ENCODE peak calls at places on chromosomes 12 and 14, in ten cellular contexts. J, Y, U, Q, A, G, N, P, W and V are unnamed samples.

GRCh38 chr12:32083489-32083888 is 23.2 kb upstream of the BICD1 start:
- DNase-seq in J (no peak), Y (no peak), U (peak), Q (no peak), A (no peak), G (no peak), N (no peak), P (no peak), W (no peak), V (peak)

GRCh38 chr14:82710257-82710841 is 1176.7 kb upstream of the SEL1L start:
- DNase-seq in J (peak), Y (peak), U (peak), Q (peak), A (peak), G (peak), N (peak), P (peak), W (no peak), V (peak)

GRCh38 chr12:20030847-20031246 is 337.5 kb upstream of the PDE3A start:
- DNase-seq in J (no peak), Y (peak), U (no peak), Q (no peak), A (no peak), G (no peak), N (no peak), P (no peak), W (no peak), V (no peak)

GRCh38 chr12:116245189-116245588 is 32.3 kb downstream of the MED13L start:
- DNase-seq in J (no peak), Y (no peak), U (no peak), Q (no peak), A (no peak), G (no peak), N (no peak), P (no peak), W (no peak), V (no peak)

GRCh38 chr12:94218244-94218643 is 69.9 kb downstream of the PLXNC1 start:
- DNase-seq in J (no peak), Y (no peak), U (no peak), Q (no peak), A (no peak), G (no peak), N (no peak), P (no peak), W (no peak), V (no peak)

GRCh38 chr12:62899568-62900390 is 35.2 kb downstream of the PPM1H start:
- DNase-seq in J (peak), Y (no peak), U (no peak), Q (no peak), A (no peak), G (no peak), N (no peak), P (no peak), W (no peak), V (no peak)

GRCh38 chr12:57626111-57626928 is 6.7 kb downstream of the B4GALNT1 start:
- DNase-seq in J (no peak), Y (no peak), U (no peak), Q (no peak), A (no peak), G (no peak), N (peak), P (no peak), W (no peak), V (no peak)

GRCh38 chr14:35900741-35901140 is 74.6 kb downstream of the BRMS1L start:
- DNase-seq in J (no peak), Y (no peak), U (no peak), Q (no peak), A (no peak), G (no peak), N (no peak), P (no peak), W (no peak), V (no peak)

GRCh38 chr12:127145929-127146789 is 1120.8 kb upstream of the TMEM132C start:
- DNase-seq in J (no peak), Y (no peak), U (no peak), Q (no peak), A (no peak), G (peak), N (peak), P (peak), W (peak), V (no peak)

GRCh38 chr12:73726881-73727280 is 810.8 kb upstream of the ATXN7L3B start:
- DNase-seq in J (no peak), Y (no peak), U (no peak), Q (no peak), A (no peak), G (no peak), N (no peak), P (no peak), W (no peak), V (no peak)

GRCh38 chr14:100406505-100407131 is 83.5 kb downstream of the SLC25A47 start:
- DNase-seq in J (peak), Y (no peak), U (peak), Q (no peak), A (no peak), G (no peak), N (no peak), P (no peak), W (peak), V (peak)

GRCh38 chr12:6584293-6584692 is 16.2 kb upstream of the NOP2 start:
- DNase-seq in J (no peak), Y (no peak), U (no peak), Q (no peak), A (no peak), G (no peak), N (no peak), P (no peak), W (no peak), V (no peak)

GRCh38 chr12:24573621-24574020 is 375.3 kb downstream of the BCAT1 start:
- DNase-seq in J (peak), Y (no peak), U (no peak), Q (no peak), A (no peak), G (no peak), N (no peak), P (no peak), W (no peak), V (no peak)

GRCh38 chr14:90559811-90560492 is 163.1 kb downstream of the CALM1 start:
- DNase-seq in J (peak), Y (no peak), U (no peak), Q (no peak), A (no peak), G (no peak), N (no peak), P (no peak), W (no peak), V (no peak)

GRCh38 chr14:56715938-56716337 is 94.3 kb downstream of the OTX2 start:
- DNase-seq in J (peak), Y (no peak), U (no peak), Q (no peak), A (no peak), G (no peak), N (no peak), P (no peak), W (no peak), V (no peak)

GRCh38 chr14:74217672-74218448 is 21.4 kb upstream of the VSX2 start:
- DNase-seq in J (peak), Y (peak), U (peak), Q (peak), A (peak), G (peak), N (peak), P (peak), W (peak), V (peak)

GRCh38 chr12:32995623-32996022 is 99.0 kb upstream of the PKP2 start:
- DNase-seq in J (no peak), Y (no peak), U (no peak), Q (no peak), A (no peak), G (no peak), N (no peak), P (no peak), W (no peak), V (peak)

GRCh38 chr12:105013892-105014291 is 27.8 kb downstream of the NOPCHAP1 start:
- DNase-seq in J (peak), Y (no peak), U (peak), Q (no peak), A (no peak), G (no peak), N (no peak), P (no peak), W (no peak), V (no peak)

GRCh38 chr12:6863586-6864321 is 3.6 kb upstream of the TPI1 start:
- DNase-seq in J (no peak), Y (no peak), U (no peak), Q (no peak), A (no peak), G (no peak), N (no peak), P (no peak), W (no peak), V (no peak)

GRCh38 chr14:20612403-20612802 is 21.2 kb upstream of the RNASE12 start:
- DNase-seq in J (no peak), Y (no peak), U (no peak), Q (no peak), A (peak), G (no peak), N (no peak), P (no peak), W (no peak), V (no peak)

GRCh38 chr14:72104011-72104613 is 171.9 kb downstream of the RGS6 start:
- DNase-seq in J (peak), Y (peak), U (peak), Q (peak), A (no peak), G (no peak), N (no peak), P (peak), W (peak), V (peak)

GRCh38 chr12:89825591-89826449 is 117.2 kb upstream of the ATP2B1 start:
- DNase-seq in J (peak), Y (no peak), U (peak), Q (no peak), A (no peak), G (no peak), N (no peak), P (no peak), W (no peak), V (peak)

GRCh38 chr12:116882742-116883141 is 1.5 kb upstream of the HRK start:
- DNase-seq in J (peak), Y (no peak), U (no peak), Q (no peak), A (no peak), G (no peak), N (no peak), P (no peak), W (no peak), V (peak)

GRCh38 chr14:103745424-103745823 is 29.8 kb downstream of the ZFYVE21 start:
- DNase-seq in J (no peak), Y (no peak), U (no peak), Q (no peak), A (no peak), G (no peak), N (no peak), P (no peak), W (no peak), V (no peak)

GRCh38 chr12:105226219-105226618 is 9.8 kb downstream of the APPL2 start:
- DNase-seq in J (no peak), Y (no peak), U (peak), Q (peak), A (no peak), G (no peak), N (peak), P (no peak), W (no peak), V (no peak)

GRCh38 chr14:37329189-37330001 is 131.7 kb downstream of the MIPOL1 start:
- DNase-seq in J (no peak), Y (no peak), U (no peak), Q (no peak), A (no peak), G (no peak), N (no peak), P (no peak), W (no peak), V (peak)

GRCh38 chr12:118098456-118098855 is 5.4 kb downstream of the VSIG10 start:
- DNase-seq in J (peak), Y (no peak), U (no peak), Q (no peak), A (no peak), G (no peak), N (no peak), P (no peak), W (no peak), V (no peak)

GRCh38 chr12:116346222-116346621 is 68.7 kb upstream of the MED13L start:
- DNase-seq in J (no peak), Y (peak), U (no peak), Q (no peak), A (no peak), G (no peak), N (peak), P (peak), W (no peak), V (no peak)

GRCh38 chr12:116236148-116236731 is 41.3 kb downstream of the MED13L start:
- DNase-seq in J (peak), Y (no peak), U (peak), Q (peak), A (peak), G (no peak), N (no peak), P (peak), W (peak), V (peak)

GRCh38 chr12:22164101-22164500 is 118.1 kb downstream of the CMAS start:
- DNase-seq in J (no peak), Y (no peak), U (no peak), Q (no peak), A (no peak), G (no peak), N (no peak), P (no peak), W (no peak), V (no peak)

GRCh38 chr12:10941916-10942607 is 3.0 kb upstream of the TAS2R14 start:
- DNase-seq in J (peak), Y (no peak), U (peak), Q (no peak), A (no peak), G (no peak), N (no peak), P (peak), W (no peak), V (peak)

GRCh38 chr14:97707603-97708002 is 910.4 kb downstream of the VRK1 start:
- DNase-seq in J (peak), Y (no peak), U (no peak), Q (peak), A (no peak), G (no peak), N (no peak), P (no peak), W (no peak), V (no peak)

GRCh38 chr12:113247123-113248045 is 26.1 kb downstream of the TPCN1 start:
- DNase-seq in J (no peak), Y (no peak), U (peak), Q (no peak), A (no peak), G (no peak), N (no peak), P (no peak), W (no peak), V (peak)

GRCh38 chr12:4277856-4278581 is 4.5 kb downstream of the CCND2 start:
- DNase-seq in J (no peak), Y (no peak), U (no peak), Q (no peak), A (no peak), G (no peak), N (no peak), P (no peak), W (no peak), V (no peak)

GRCh38 chr14:93788307-93788556 is at the start of gene PRIMA1:
- DNase-seq in J (no peak), Y (peak), U (no peak), Q (no peak), A (no peak), G (no peak), N (no peak), P (no peak), W (no peak), V (no peak)

GRCh38 chr14:30874999-30875787 is 834 bp downstream of the COCH start:
- DNase-seq in J (peak), Y (peak), U (no peak), Q (peak), A (no peak), G (no peak), N (no peak), P (peak), W (no peak), V (no peak)

GRCh38 chr14:104678346-104678745 is 11.1 kb upstream of the INF2 start:
- DNase-seq in J (peak), Y (no peak), U (no peak), Q (no peak), A (no peak), G (no peak), N (peak), P (no peak), W (no peak), V (no peak)

GRCh38 chr12:27573972-27574371 is 50.0 kb downstream of the PPFIBP1 start:
- DNase-seq in J (no peak), Y (no peak), U (peak), Q (no peak), A (no peak), G (no peak), N (no peak), P (no peak), W (no peak), V (peak)